ENCODE peak calls at places on chromosomes 12 and 14, in eight cellular contexts. One of them, this sample, is unnamed.

GRCh38 chr12:125797421-125798175 is 732.4 kb downstream of the AACS start:
- DNase-seq in cardiac fibroblast: peak
- DNase-seq in heart right ventricle: no peak
- DNase-seq in A549: no peak
- DNase-seq in colonic mucosa: no peak
- DNase-seq in lung: no peak
- DNase-seq in thoracic aorta: no peak
- DNase-seq in suprapubic skin: no peak
- DNase-seq in this sample: no peak

GRCh38 chr14:33589334-33589733 is 361.5 kb downstream of the EGLN3 start:
- DNase-seq in cardiac fibroblast: peak
- DNase-seq in heart right ventricle: no peak
- DNase-seq in A549: no peak
- DNase-seq in colonic mucosa: no peak
- DNase-seq in lung: no peak
- DNase-seq in thoracic aorta: no peak
- DNase-seq in suprapubic skin: no peak
- DNase-seq in this sample: no peak

GRCh38 chr14:71709076-71709475 is 223.2 kb upstream of the RGS6 start:
- DNase-seq in cardiac fibroblast: no peak
- DNase-seq in heart right ventricle: no peak
- DNase-seq in A549: no peak
- DNase-seq in colonic mucosa: no peak
- DNase-seq in lung: no peak
- DNase-seq in thoracic aorta: no peak
- DNase-seq in suprapubic skin: no peak
- DNase-seq in this sample: no peak

GRCh38 chr12:6235499-6235898 is 35.3 kb downstream of the CD9 start:
- DNase-seq in cardiac fibroblast: no peak
- DNase-seq in heart right ventricle: peak
- DNase-seq in A549: no peak
- DNase-seq in colonic mucosa: peak
- DNase-seq in lung: peak
- DNase-seq in thoracic aorta: no peak
- DNase-seq in suprapubic skin: no peak
- DNase-seq in this sample: peak

GRCh38 chr12:1130164-1130563 is 139.1 kb downstream of the ERC1 start:
- DNase-seq in cardiac fibroblast: no peak
- DNase-seq in heart right ventricle: no peak
- DNase-seq in A549: no peak
- DNase-seq in colonic mucosa: peak
- DNase-seq in lung: peak
- DNase-seq in thoracic aorta: no peak
- DNase-seq in suprapubic skin: no peak
- DNase-seq in this sample: peak

GRCh38 chr12:9248435-9248834 is 40.2 kb upstream of the PZP start:
- DNase-seq in cardiac fibroblast: no peak
- DNase-seq in heart right ventricle: no peak
- DNase-seq in A549: no peak
- DNase-seq in colonic mucosa: no peak
- DNase-seq in lung: no peak
- DNase-seq in thoracic aorta: no peak
- DNase-seq in suprapubic skin: no peak
- DNase-seq in this sample: no peak

GRCh38 chr12:95368931-95369330 is 105.0 kb upstream of the METAP2 start:
- DNase-seq in cardiac fibroblast: no peak
- DNase-seq in heart right ventricle: no peak
- DNase-seq in A549: no peak
- DNase-seq in colonic mucosa: no peak
- DNase-seq in lung: no peak
- DNase-seq in thoracic aorta: no peak
- DNase-seq in suprapubic skin: no peak
- DNase-seq in this sample: no peak

GRCh38 chr12:1318327-1319031 is 275.9 kb downstream of the FBXL14 start:
- DNase-seq in cardiac fibroblast: peak
- DNase-seq in heart right ventricle: peak
- DNase-seq in A549: no peak
- DNase-seq in colonic mucosa: peak
- DNase-seq in lung: peak
- DNase-seq in thoracic aorta: no peak
- DNase-seq in suprapubic skin: no peak
- DNase-seq in this sample: peak

GRCh38 chr12:132441871-132442863 is 47.8 kb upstream of the FBRSL1 start:
- DNase-seq in cardiac fibroblast: no peak
- DNase-seq in heart right ventricle: no peak
- DNase-seq in A549: no peak
- DNase-seq in colonic mucosa: no peak
- DNase-seq in lung: no peak
- DNase-seq in thoracic aorta: no peak
- DNase-seq in suprapubic skin: no peak
- DNase-seq in this sample: no peak

GRCh38 chr14:96576937-96577336 is 74.8 kb downstream of the PAPOLA start:
- DNase-seq in cardiac fibroblast: no peak
- DNase-seq in heart right ventricle: no peak
- DNase-seq in A549: no peak
- DNase-seq in colonic mucosa: no peak
- DNase-seq in lung: no peak
- DNase-seq in thoracic aorta: no peak
- DNase-seq in suprapubic skin: no peak
- DNase-seq in this sample: no peak

GRCh38 chr14:106605548-106606448 is 1079.4 kb downstream of the TMEM121 start:
- DNase-seq in cardiac fibroblast: no peak
- DNase-seq in heart right ventricle: peak
- DNase-seq in A549: no peak
- DNase-seq in colonic mucosa: peak
- DNase-seq in lung: no peak
- DNase-seq in thoracic aorta: no peak
- DNase-seq in suprapubic skin: no peak
- DNase-seq in this sample: peak

GRCh38 chr12:47729233-47729632 is 3.9 kb upstream of the ENDOU start:
- DNase-seq in cardiac fibroblast: peak
- DNase-seq in heart right ventricle: no peak
- DNase-seq in A549: no peak
- DNase-seq in colonic mucosa: no peak
- DNase-seq in lung: no peak
- DNase-seq in thoracic aorta: no peak
- DNase-seq in suprapubic skin: no peak
- DNase-seq in this sample: no peak

GRCh38 chr14:87864356-87865230 is 128.4 kb downstream of the GALC start:
- DNase-seq in cardiac fibroblast: peak
- DNase-seq in heart right ventricle: no peak
- DNase-seq in A549: no peak
- DNase-seq in colonic mucosa: no peak
- DNase-seq in lung: no peak
- DNase-seq in thoracic aorta: no peak
- DNase-seq in suprapubic skin: no peak
- DNase-seq in this sample: no peak

GRCh38 chr14:87868920-87869319 is 124.1 kb downstream of the GALC start:
- DNase-seq in cardiac fibroblast: no peak
- DNase-seq in heart right ventricle: no peak
- DNase-seq in A549: no peak
- DNase-seq in colonic mucosa: no peak
- DNase-seq in lung: no peak
- DNase-seq in thoracic aorta: no peak
- DNase-seq in suprapubic skin: no peak
- DNase-seq in this sample: no peak

GRCh38 chr14:87866116-87866515 is 126.9 kb downstream of the GALC start:
- DNase-seq in cardiac fibroblast: no peak
- DNase-seq in heart right ventricle: no peak
- DNase-seq in A549: no peak
- DNase-seq in colonic mucosa: no peak
- DNase-seq in lung: no peak
- DNase-seq in thoracic aorta: no peak
- DNase-seq in suprapubic skin: no peak
- DNase-seq in this sample: no peak

GRCh38 chr14:87863047-87863446 is 129.9 kb downstream of the GALC start:
- DNase-seq in cardiac fibroblast: no peak
- DNase-seq in heart right ventricle: no peak
- DNase-seq in A549: no peak
- DNase-seq in colonic mucosa: no peak
- DNase-seq in lung: no peak
- DNase-seq in thoracic aorta: no peak
- DNase-seq in suprapubic skin: no peak
- DNase-seq in this sample: no peak
- TF ChIP-seq CTCF in cardiac fibroblast: no peak
- TF ChIP-seq CTCF in heart right ventricle: no peak
- TF ChIP-seq CTCF in A549: no peak
- TF ChIP-seq CTCF in colonic mucosa: no peak
- TF ChIP-seq CTCF in lung: no peak
- TF ChIP-seq CTCF in thoracic aorta: no peak
- TF ChIP-seq CTCF in suprapubic skin: no peak
- TF ChIP-seq CTCF in this sample: no peak

DNA sequence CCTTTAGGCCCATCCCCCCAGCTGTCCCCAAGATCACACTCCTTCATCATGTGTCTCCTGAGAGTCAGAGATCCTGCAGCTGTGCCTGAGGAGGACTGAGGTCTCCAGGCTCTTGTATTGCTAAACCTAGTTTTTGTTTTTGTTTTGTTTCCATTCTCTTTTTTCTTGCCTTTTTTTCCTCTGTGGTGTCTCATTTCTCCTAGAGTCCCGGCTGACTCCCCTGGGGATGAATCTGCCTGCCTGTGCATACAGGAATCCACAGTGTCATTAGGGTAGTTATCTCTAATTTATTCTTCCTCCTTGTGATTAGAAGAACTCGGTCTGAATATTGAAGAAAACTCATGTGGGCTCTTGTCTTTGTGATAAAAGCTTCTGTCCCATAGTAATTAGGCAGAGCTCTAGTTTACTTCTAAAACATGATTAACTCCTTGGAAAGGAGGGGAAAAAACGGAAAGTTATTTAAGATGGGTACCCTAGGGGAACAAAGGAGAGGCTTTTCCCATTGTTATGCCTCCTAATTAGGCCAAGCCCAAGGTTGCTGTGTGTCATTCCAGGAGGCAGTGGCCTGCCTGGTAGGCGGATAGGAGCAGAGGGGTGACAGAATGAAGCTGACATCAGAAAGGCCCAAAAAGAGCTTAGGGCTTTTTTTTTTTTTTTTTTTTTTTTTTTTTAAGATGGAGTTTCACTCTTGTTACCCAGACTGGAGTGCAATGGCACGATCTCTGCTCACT is 343.1 kb downstream of the ZFP36L1 start:
- DNase-seq in cardiac fibroblast: peak
- DNase-seq in heart right ventricle: no peak
- DNase-seq in A549: no peak
- DNase-seq in colonic mucosa: no peak
- DNase-seq in lung: no peak
- DNase-seq in thoracic aorta: no peak
- DNase-seq in suprapubic skin: no peak
- DNase-seq in this sample: no peak
- H3K4me3 ChIP-seq in cardiac fibroblast: no peak
- H3K4me3 ChIP-seq in heart right ventricle: no peak
- H3K4me3 ChIP-seq in A549: no peak
- H3K4me3 ChIP-seq in colonic mucosa: no peak
- H3K4me3 ChIP-seq in lung: no peak
- H3K4me3 ChIP-seq in thoracic aorta: no peak
- H3K4me3 ChIP-seq in suprapubic skin: no peak
- H3K4me3 ChIP-seq in this sample: no peak

DNA sequence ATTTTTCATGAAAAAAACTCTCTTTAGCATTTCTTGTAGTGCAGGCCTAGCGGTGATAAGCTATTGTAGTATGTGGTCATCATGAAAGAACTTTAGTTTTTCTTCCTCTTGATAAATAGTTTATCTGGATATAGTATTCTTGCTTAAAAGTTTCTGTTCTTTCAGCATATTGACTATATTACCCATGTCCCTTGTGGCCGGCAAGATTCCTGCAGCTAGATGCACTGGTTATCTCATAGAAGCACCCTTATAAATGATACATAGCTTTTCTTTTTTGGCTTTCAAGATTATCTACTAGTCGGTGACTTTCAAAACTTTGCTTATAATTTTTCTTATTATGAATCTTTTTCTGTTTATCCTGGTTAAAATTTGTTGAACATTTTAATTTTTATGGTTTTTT is 234.8 kb downstream of the ALG10 start:
- DNase-seq in cardiac fibroblast: no peak
- DNase-seq in heart right ventricle: no peak
- DNase-seq in A549: no peak
- DNase-seq in colonic mucosa: no peak
- DNase-seq in lung: no peak
- DNase-seq in thoracic aorta: no peak
- DNase-seq in suprapubic skin: no peak
- DNase-seq in this sample: no peak
- TF ChIP-seq CTCF in cardiac fibroblast: no peak
- TF ChIP-seq CTCF in heart right ventricle: no peak
- TF ChIP-seq CTCF in A549: no peak
- TF ChIP-seq CTCF in colonic mucosa: no peak
- TF ChIP-seq CTCF in lung: no peak
- TF ChIP-seq CTCF in thoracic aorta: no peak
- TF ChIP-seq CTCF in suprapubic skin: no peak
- TF ChIP-seq CTCF in this sample: no peak

GRCh38 chr14:101257551-101257950 is 303.7 kb upstream of the DIO3 start:
- DNase-seq in cardiac fibroblast: no peak
- DNase-seq in heart right ventricle: no peak
- DNase-seq in A549: no peak
- DNase-seq in colonic mucosa: no peak
- DNase-seq in lung: no peak
- DNase-seq in thoracic aorta: no peak
- DNase-seq in suprapubic skin: no peak
- DNase-seq in this sample: no peak

GRCh38 chr14:101254805-101255764 is 306.2 kb upstream of the DIO3 start:
- DNase-seq in cardiac fibroblast: no peak
- DNase-seq in heart right ventricle: no peak
- DNase-seq in A549: no peak
- DNase-seq in colonic mucosa: no peak
- DNase-seq in lung: no peak
- DNase-seq in thoracic aorta: no peak
- DNase-seq in suprapubic skin: no peak
- DNase-seq in this sample: no peak

GRCh38 chr14:101253948-101254347 is 307.3 kb upstream of the DIO3 start:
- DNase-seq in cardiac fibroblast: no peak
- DNase-seq in heart right ventricle: no peak
- DNase-seq in A549: no peak
- DNase-seq in colonic mucosa: no peak
- DNase-seq in lung: no peak
- DNase-seq in thoracic aorta: no peak
- DNase-seq in suprapubic skin: no peak
- DNase-seq in this sample: no peak

GRCh38 chr14:101256266-101256665 is 305.0 kb upstream of the DIO3 start:
- DNase-seq in cardiac fibroblast: no peak
- DNase-seq in heart right ventricle: no peak
- DNase-seq in A549: no peak
- DNase-seq in colonic mucosa: no peak
- DNase-seq in lung: no peak
- DNase-seq in thoracic aorta: no peak
- DNase-seq in suprapubic skin: no peak
- DNase-seq in this sample: no peak

GRCh38 chr14:101255765-101256125 is 305.6 kb upstream of the DIO3 start:
- DNase-seq in cardiac fibroblast: no peak
- DNase-seq in heart right ventricle: no peak
- DNase-seq in A549: no peak
- DNase-seq in colonic mucosa: no peak
- DNase-seq in lung: no peak
- DNase-seq in thoracic aorta: no peak
- DNase-seq in suprapubic skin: no peak
- DNase-seq in this sample: no peak
- H3K4me3 ChIP-seq in cardiac fibroblast: no peak
- H3K4me3 ChIP-seq in heart right ventricle: no peak
- H3K4me3 ChIP-seq in A549: no peak
- H3K4me3 ChIP-seq in colonic mucosa: no peak
- H3K4me3 ChIP-seq in lung: no peak
- H3K4me3 ChIP-seq in thoracic aorta: no peak
- H3K4me3 ChIP-seq in suprapubic skin: no peak
- H3K4me3 ChIP-seq in this sample: no peak

This sample was measured in mucosa of descending colon.